ENCODE peak calls at places on chromosomes 5 and 9, in seven cellular contexts. One of them, this sample, is unnamed.

GRCh38 chr9:133913571-133914369 is 78.4 kb downstream of the VAV2 start:
- DNase-seq in astrocyte of the spinal cord: peak
- DNase-seq in epithelial cell of esophagus: no peak
- DNase-seq in LNCaP clone FGC: no peak
- DNase-seq in fibroblast of lung: no peak
- DNase-seq in coronary artery: no peak
- DNase-seq in spleen: no peak
- DNase-seq in this sample: no peak

GRCh38 chr9:135204177-135204576 is 116.7 kb downstream of the OLFM1 start:
- DNase-seq in astrocyte of the spinal cord: no peak
- DNase-seq in epithelial cell of esophagus: no peak
- DNase-seq in LNCaP clone FGC: no peak
- DNase-seq in fibroblast of lung: no peak
- DNase-seq in coronary artery: no peak
- DNase-seq in spleen: no peak
- DNase-seq in this sample: no peak

GRCh38 chr5:105865834-105866233 is 1804.9 kb downstream of the EFNA5 start:
- DNase-seq in astrocyte of the spinal cord: no peak
- DNase-seq in epithelial cell of esophagus: no peak
- DNase-seq in LNCaP clone FGC: no peak
- DNase-seq in fibroblast of lung: no peak
- DNase-seq in coronary artery: no peak
- DNase-seq in spleen: no peak
- DNase-seq in this sample: no peak

GRCh38 chr5:120306331-120306730 is 157.8 kb upstream of the PRR16 start:
- DNase-seq in astrocyte of the spinal cord: no peak
- DNase-seq in epithelial cell of esophagus: peak
- DNase-seq in LNCaP clone FGC: no peak
- DNase-seq in fibroblast of lung: no peak
- DNase-seq in coronary artery: no peak
- DNase-seq in spleen: no peak
- DNase-seq in this sample: no peak

GRCh38 chr9:38689678-38690077 is 30.3 kb downstream of the FAM240B start:
- DNase-seq in astrocyte of the spinal cord: peak
- DNase-seq in epithelial cell of esophagus: no peak
- DNase-seq in LNCaP clone FGC: peak
- DNase-seq in fibroblast of lung: peak
- DNase-seq in coronary artery: no peak
- DNase-seq in spleen: no peak
- DNase-seq in this sample: no peak

GRCh38 chr9:114317665-114318357 is 5.1 kb upstream of the ORM1 start:
- DNase-seq in astrocyte of the spinal cord: peak
- DNase-seq in epithelial cell of esophagus: peak
- DNase-seq in LNCaP clone FGC: no peak
- DNase-seq in fibroblast of lung: peak
- DNase-seq in coronary artery: peak
- DNase-seq in spleen: peak
- DNase-seq in this sample: peak

GRCh38 chr5:177504086-177505056 is 5.3 kb downstream of the DOK3 start:
- DNase-seq in astrocyte of the spinal cord: no peak
- DNase-seq in epithelial cell of esophagus: no peak
- DNase-seq in LNCaP clone FGC: no peak
- DNase-seq in fibroblast of lung: no peak
- DNase-seq in coronary artery: no peak
- DNase-seq in spleen: peak
- DNase-seq in this sample: no peak

GRCh38 chr9:123353041-123353440 is 3.0 kb upstream of the CRB2 start:
- DNase-seq in astrocyte of the spinal cord: no peak
- DNase-seq in epithelial cell of esophagus: peak
- DNase-seq in LNCaP clone FGC: no peak
- DNase-seq in fibroblast of lung: no peak
- DNase-seq in coronary artery: no peak
- DNase-seq in spleen: no peak
- DNase-seq in this sample: no peak

GRCh38 chr5:177319913-177320588 is 8.4 kb upstream of the MXD3 start:
- DNase-seq in astrocyte of the spinal cord: no peak
- DNase-seq in epithelial cell of esophagus: no peak
- DNase-seq in LNCaP clone FGC: no peak
- DNase-seq in fibroblast of lung: no peak
- DNase-seq in coronary artery: no peak
- DNase-seq in spleen: peak
- DNase-seq in this sample: no peak

GRCh38 chr9:116574027-116574679 is 113.0 kb upstream of the TRIM32 start:
- DNase-seq in astrocyte of the spinal cord: no peak
- DNase-seq in epithelial cell of esophagus: no peak
- DNase-seq in LNCaP clone FGC: peak
- DNase-seq in fibroblast of lung: no peak
- DNase-seq in coronary artery: no peak
- DNase-seq in spleen: no peak
- DNase-seq in this sample: no peak

GRCh38 chr5:85472749-85473148 is 1088.1 kb upstream of the EDIL3 start:
- DNase-seq in astrocyte of the spinal cord: no peak
- DNase-seq in epithelial cell of esophagus: no peak
- DNase-seq in LNCaP clone FGC: no peak
- DNase-seq in fibroblast of lung: no peak
- DNase-seq in coronary artery: no peak
- DNase-seq in spleen: no peak
- DNase-seq in this sample: no peak
- H3K4me3 ChIP-seq in astrocyte of the spinal cord: no peak
- H3K4me3 ChIP-seq in epithelial cell of esophagus: no peak
- H3K4me3 ChIP-seq in LNCaP clone FGC: no peak
- H3K4me3 ChIP-seq in fibroblast of lung: no peak
- H3K4me3 ChIP-seq in coronary artery: no peak
- H3K4me3 ChIP-seq in spleen: no peak
- H3K4me3 ChIP-seq in this sample: no peak

GRCh38 chr5:173790836-173791546 is 97.2 kb upstream of the CPEB4 start:
- DNase-seq in astrocyte of the spinal cord: no peak
- DNase-seq in epithelial cell of esophagus: no peak
- DNase-seq in LNCaP clone FGC: no peak
- DNase-seq in fibroblast of lung: no peak
- DNase-seq in coronary artery: no peak
- DNase-seq in spleen: no peak
- DNase-seq in this sample: no peak
- H3K4me3 ChIP-seq in astrocyte of the spinal cord: no peak
- H3K4me3 ChIP-seq in epithelial cell of esophagus: no peak
- H3K4me3 ChIP-seq in LNCaP clone FGC: no peak
- H3K4me3 ChIP-seq in fibroblast of lung: no peak
- H3K4me3 ChIP-seq in coronary artery: no peak
- H3K4me3 ChIP-seq in spleen: no peak
- H3K4me3 ChIP-seq in this sample: no peak

GRCh38 chr9:36763778-36764177 is 191.1 kb downstream of the MELK start:
- DNase-seq in astrocyte of the spinal cord: no peak
- DNase-seq in epithelial cell of esophagus: no peak
- DNase-seq in LNCaP clone FGC: no peak
- DNase-seq in fibroblast of lung: no peak
- DNase-seq in coronary artery: no peak
- DNase-seq in spleen: no peak
- DNase-seq in this sample: no peak

GRCh38 chr9:36762958-36763357 is 190.3 kb downstream of the MELK start:
- DNase-seq in astrocyte of the spinal cord: no peak
- DNase-seq in epithelial cell of esophagus: no peak
- DNase-seq in LNCaP clone FGC: no peak
- DNase-seq in fibroblast of lung: no peak
- DNase-seq in coronary artery: no peak
- DNase-seq in spleen: no peak
- DNase-seq in this sample: no peak

GRCh38 chr9:36765077-36765390 is 192.3 kb downstream of the MELK start:
- DNase-seq in astrocyte of the spinal cord: no peak
- DNase-seq in epithelial cell of esophagus: no peak
- DNase-seq in LNCaP clone FGC: no peak
- DNase-seq in fibroblast of lung: no peak
- DNase-seq in coronary artery: no peak
- DNase-seq in spleen: no peak
- DNase-seq in this sample: no peak

GRCh38 chr9:36764364-36765076 is 191.8 kb downstream of the MELK start:
- DNase-seq in astrocyte of the spinal cord: no peak
- DNase-seq in epithelial cell of esophagus: no peak
- DNase-seq in LNCaP clone FGC: no peak
- DNase-seq in fibroblast of lung: no peak
- DNase-seq in coronary artery: no peak
- DNase-seq in spleen: no peak
- DNase-seq in this sample: no peak

GRCh38 chr9:36765468-36766341 is 193.0 kb downstream of the MELK start:
- DNase-seq in astrocyte of the spinal cord: peak
- DNase-seq in epithelial cell of esophagus: peak
- DNase-seq in LNCaP clone FGC: no peak
- DNase-seq in fibroblast of lung: peak
- DNase-seq in coronary artery: no peak
- DNase-seq in spleen: peak
- DNase-seq in this sample: no peak
- H3K4me3 ChIP-seq in astrocyte of the spinal cord: peak
- H3K4me3 ChIP-seq in epithelial cell of esophagus: peak
- H3K4me3 ChIP-seq in LNCaP clone FGC: no peak
- H3K4me3 ChIP-seq in fibroblast of lung: no peak
- H3K4me3 ChIP-seq in coronary artery: peak
- H3K4me3 ChIP-seq in spleen: peak
- H3K4me3 ChIP-seq in this sample: no peak

DNA sequence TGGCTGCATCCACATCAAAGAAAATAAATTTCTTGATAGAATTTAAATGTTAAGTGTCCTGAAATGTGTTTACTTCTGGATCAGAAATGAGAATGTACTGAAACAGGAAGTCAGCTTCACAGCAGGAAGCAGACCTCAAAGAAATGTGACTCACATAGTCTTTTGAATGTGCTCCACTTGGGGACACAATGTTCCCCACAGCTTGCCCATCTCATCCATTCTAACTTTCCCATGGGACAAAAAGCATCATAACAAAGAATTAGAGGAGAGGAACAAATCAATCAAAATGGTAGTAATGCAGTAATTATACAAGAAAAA is 85.7 kb downstream of the GRAMD2B start:
- DNase-seq in astrocyte of the spinal cord: peak
- DNase-seq in epithelial cell of esophagus: peak
- DNase-seq in LNCaP clone FGC: no peak
- DNase-seq in fibroblast of lung: no peak
- DNase-seq in coronary artery: no peak
- DNase-seq in spleen: no peak
- DNase-seq in this sample: peak
- H3K4me3 ChIP-seq in astrocyte of the spinal cord: no peak
- H3K4me3 ChIP-seq in epithelial cell of esophagus: no peak
- H3K4me3 ChIP-seq in LNCaP clone FGC: no peak
- H3K4me3 ChIP-seq in fibroblast of lung: no peak
- H3K4me3 ChIP-seq in coronary artery: peak
- H3K4me3 ChIP-seq in spleen: no peak
- H3K4me3 ChIP-seq in this sample: no peak

GRCh38 chr5:122140900-122141299 is 11.6 kb downstream of the ZNF474 start:
- DNase-seq in astrocyte of the spinal cord: no peak
- DNase-seq in epithelial cell of esophagus: no peak
- DNase-seq in LNCaP clone FGC: no peak
- DNase-seq in fibroblast of lung: no peak
- DNase-seq in coronary artery: no peak
- DNase-seq in spleen: no peak
- DNase-seq in this sample: no peak
- H3K4me3 ChIP-seq in astrocyte of the spinal cord: no peak
- H3K4me3 ChIP-seq in epithelial cell of esophagus: no peak
- H3K4me3 ChIP-seq in LNCaP clone FGC: no peak
- H3K4me3 ChIP-seq in fibroblast of lung: no peak
- H3K4me3 ChIP-seq in coronary artery: no peak
- H3K4me3 ChIP-seq in spleen: no peak
- H3K4me3 ChIP-seq in this sample: no peak

This sample was measured in skeletal muscle cell.